ENCODE peak calls at places on chromosomes 5 and 9, in nine cellular contexts. M is caudate nucleus; T is heart right ventricle; O is naive thymus-derived CD8-positive, alpha-beta T cell; G is NCI-H1092 treated with DMSO at 0.1 percent for 48 hours; R is lung; S is stimulated activated CD4-positive, alpha-beta T cell treated with anti-CD3 and anti-CD28 coated beads, Interleukin-1b, Interleukin-23, amount 100 ng/mL, for 4 hours; Q is fibroblast of pulmonary artery; W is GM06990. Z is an unnamed sample.

GRCh38 chr5:147911427-147911826 is 5.1 kb upstream of the C5orf46 start:
- DNase-seq in M (no peak), T (peak), O (no peak), G (no peak), R (no peak), S (no peak), Q (no peak), W (no peak), Z (peak)

GRCh38 chr9:87181670-87182069 is 234.4 kb upstream of the GAS1 start:
- DNase-seq in M (no peak), T (no peak), O (no peak), G (no peak), R (no peak), S (no peak), Q (no peak), W (no peak), Z (no peak)

GRCh38 chr5:6705088-6705487 is 8.1 kb upstream of the TENT4A start:
- DNase-seq in M (no peak), T (no peak), O (no peak), G (no peak), R (peak), S (no peak), Q (no peak), W (peak), Z (no peak)

GRCh38 chr9:734831-735511 is 106.5 kb upstream of the DMRT1 start:
- DNase-seq in M (peak), T (peak), O (no peak), G (no peak), R (no peak), S (no peak), Q (peak), W (no peak), Z (no peak)

GRCh38 chr5:13533833-13534232 is 410.7 kb downstream of the DNAH5 start:
- DNase-seq in M (no peak), T (no peak), O (no peak), G (no peak), R (no peak), S (no peak), Q (no peak), W (no peak), Z (no peak)

GRCh38 chr9:114409103-114409780 is 21.5 kb upstream of the AKNA start:
- DNase-seq in M (no peak), T (no peak), O (no peak), G (no peak), R (no peak), S (no peak), Q (no peak), W (no peak), Z (no peak)

GRCh38 chr5:78899922-78900362 is 85.2 kb downstream of the ARSB start:
- DNase-seq in M (no peak), T (peak), O (no peak), G (no peak), R (peak), S (no peak), Q (peak), W (no peak), Z (no peak)

GRCh38 chr9:132126837-132127236 is 35.0 kb upstream of the NTNG2 start:
- DNase-seq in M (no peak), T (no peak), O (no peak), G (no peak), R (no peak), S (no peak), Q (no peak), W (no peak), Z (no peak)

GRCh38 chr9:135702002-135702721 is at the start of gene KCNT1:
- DNase-seq in M (peak), T (peak), O (peak), G (peak), R (no peak), S (peak), Q (peak), W (peak), Z (peak)

GRCh38 chr9:95171596-95171995 is 145.9 kb downstream of the FANCC start:
- DNase-seq in M (no peak), T (no peak), O (no peak), G (no peak), R (no peak), S (no peak), Q (no peak), W (no peak), Z (no peak)

GRCh38 chr5:143913008-143913752 is 101.2 kb downstream of the HMHB1 start:
- DNase-seq in M (no peak), T (no peak), O (no peak), G (no peak), R (no peak), S (no peak), Q (peak), W (no peak), Z (no peak)

GRCh38 chr9:137130176-137130755 is 8.7 kb upstream of the GRIN1 start:
- DNase-seq in M (no peak), T (no peak), O (no peak), G (no peak), R (no peak), S (no peak), Q (no peak), W (no peak), Z (no peak)

GRCh38 chr5:146586752-146587151 is 70.8 kb upstream of the GPR151 start:
- DNase-seq in M (no peak), T (no peak), O (no peak), G (no peak), R (no peak), S (no peak), Q (no peak), W (no peak), Z (no peak)

GRCh38 chr9:114303977-114304376 is 18.9 kb upstream of the ORM1 start:
- DNase-seq in M (no peak), T (no peak), O (no peak), G (no peak), R (no peak), S (no peak), Q (no peak), W (no peak), Z (peak)

Z was measured in posterior cingulate gyrus.